ENCODE peak calls at places on chromosomes 4 and X, in five cellular contexts. One of them, this sample, is unnamed.

GRCh38 chrX:96389314-96390048 is 295.2 kb upstream of the DIAPH2 start:
- DNase-seq in neuronal stem cell: no peak
- DNase-seq in mesendoderm: no peak
- DNase-seq in IMR-90: peak
- DNase-seq in mesenchymal stem cell: no peak
- DNase-seq in this sample: no peak

GRCh38 chr4:165630671-165631070 is 242.4 kb upstream of the TLL1 start:
- DNase-seq in mesenchymal stem cell: no peak
- DNase-seq in IMR-90: no peak
- DNase-seq in neuronal stem cell: no peak
- DNase-seq in mesendoderm: no peak
- DNase-seq in this sample: no peak

GRCh38 chrX:9759340-9759739 is 6.3 kb downstream of the GPR143 start:
- DNase-seq in mesendoderm: no peak
- DNase-seq in neuronal stem cell: no peak
- DNase-seq in mesenchymal stem cell: no peak
- DNase-seq in IMR-90: no peak
- DNase-seq in this sample: no peak

GRCh38 chrX:46610070-46610658 is 36.6 kb downstream of the CHST7 start:
- DNase-seq in mesenchymal stem cell: no peak
- DNase-seq in neuronal stem cell: no peak
- DNase-seq in mesendoderm: no peak
- DNase-seq in IMR-90: no peak
- DNase-seq in this sample: no peak

GRCh38 chrX:85611926-85612325 is 232.5 kb upstream of the POF1B start:
- DNase-seq in mesendoderm: no peak
- DNase-seq in mesenchymal stem cell: peak
- DNase-seq in IMR-90: peak
- DNase-seq in neuronal stem cell: no peak
- DNase-seq in this sample: no peak

GRCh38 chrX:54745676-54746075 is 52.4 kb downstream of the ITIH6 start:
- DNase-seq in neuronal stem cell: no peak
- DNase-seq in IMR-90: no peak
- DNase-seq in mesenchymal stem cell: no peak
- DNase-seq in mesendoderm: no peak
- DNase-seq in this sample: no peak

GRCh38 chrX:50536955-50537354 is 66.3 kb upstream of the DGKK start:
- DNase-seq in IMR-90: no peak
- DNase-seq in mesenchymal stem cell: no peak
- DNase-seq in neuronal stem cell: no peak
- DNase-seq in mesendoderm: no peak
- DNase-seq in this sample: no peak

GRCh38 chrX:155966876-155967275 is 30.6 kb upstream of the IL9R start:
- DNase-seq in neuronal stem cell: no peak
- DNase-seq in mesenchymal stem cell: peak
- DNase-seq in mesendoderm: peak
- DNase-seq in IMR-90: no peak
- DNase-seq in this sample: peak

GRCh38 chr4:40199999-40200880 is 3.4 kb downstream of the RHOH start:
- DNase-seq in IMR-90: peak
- DNase-seq in mesendoderm: no peak
- DNase-seq in neuronal stem cell: no peak
- DNase-seq in mesenchymal stem cell: peak
- DNase-seq in this sample: no peak

GRCh38 chr4:98627883-98628282 is 30.5 kb downstream of the TSPAN5 start:
- DNase-seq in neuronal stem cell: no peak
- DNase-seq in mesenchymal stem cell: no peak
- DNase-seq in mesendoderm: no peak
- DNase-seq in IMR-90: peak
- DNase-seq in this sample: no peak

GRCh38 chrX:27675493-27675892 is 85.3 kb downstream of the DCAF8L2 start:
- DNase-seq in mesenchymal stem cell: no peak
- DNase-seq in mesendoderm: peak
- DNase-seq in neuronal stem cell: no peak
- DNase-seq in IMR-90: peak
- DNase-seq in this sample: no peak

GRCh38 chr4:53168237-53168636 is 197.6 kb downstream of the SCFD2 start:
- DNase-seq in mesendoderm: no peak
- DNase-seq in mesenchymal stem cell: no peak
- DNase-seq in neuronal stem cell: no peak
- DNase-seq in IMR-90: no peak
- DNase-seq in this sample: no peak

GRCh38 chr4:42627887-42628646 is 28.8 kb downstream of the ATP8A1 start:
- DNase-seq in neuronal stem cell: no peak
- DNase-seq in mesenchymal stem cell: no peak
- DNase-seq in IMR-90: no peak
- DNase-seq in mesendoderm: peak
- DNase-seq in this sample: peak

GRCh38 chr4:159946983-159947645 is 844.2 kb downstream of the RAPGEF2 start:
- DNase-seq in IMR-90: peak
- DNase-seq in mesenchymal stem cell: peak
- DNase-seq in mesendoderm: peak
- DNase-seq in neuronal stem cell: peak
- DNase-seq in this sample: no peak

GRCh38 chr4:123092603-123093002 is 170.2 kb upstream of the NUDT6 start:
- DNase-seq in IMR-90: no peak
- DNase-seq in neuronal stem cell: no peak
- DNase-seq in mesenchymal stem cell: no peak
- DNase-seq in mesendoderm: peak
- DNase-seq in this sample: peak

GRCh38 chr4:162891788-162892707 is 274.6 kb downstream of the NAF1 start:
- DNase-seq in neuronal stem cell: no peak
- DNase-seq in mesendoderm: peak
- DNase-seq in IMR-90: no peak
- DNase-seq in mesenchymal stem cell: peak
- DNase-seq in this sample: no peak

GRCh38 chr4:15691346-15692140 is 9.9 kb downstream of the FAM200B start:
- DNase-seq in mesenchymal stem cell: peak
- DNase-seq in neuronal stem cell: no peak
- DNase-seq in mesendoderm: no peak
- DNase-seq in IMR-90: peak
- DNase-seq in this sample: no peak

GRCh38 chrX:6184900-6185515 is 43.7 kb downstream of the NLGN4X start:
- DNase-seq in mesendoderm: no peak
- DNase-seq in IMR-90: no peak
- DNase-seq in neuronal stem cell: no peak
- DNase-seq in mesenchymal stem cell: no peak
- DNase-seq in this sample: no peak

GRCh38 chr4:72302981-72303704 is 265.9 kb downstream of the ADAMTS3 start:
- DNase-seq in neuronal stem cell: peak
- DNase-seq in mesenchymal stem cell: peak
- DNase-seq in mesendoderm: peak
- DNase-seq in IMR-90: peak
- DNase-seq in this sample: peak

GRCh38 chrX:56314334-56314733 is 82.2 kb downstream of the KLF8 start:
- DNase-seq in mesendoderm: no peak
- DNase-seq in mesenchymal stem cell: no peak
- DNase-seq in neuronal stem cell: no peak
- DNase-seq in IMR-90: no peak
- DNase-seq in this sample: no peak

GRCh38 chr4:88752076-88752463 is 54.4 kb upstream of the NAP1L5 start:
- DNase-seq in neuronal stem cell: no peak
- DNase-seq in mesendoderm: no peak
- DNase-seq in IMR-90: no peak
- DNase-seq in mesenchymal stem cell: no peak
- DNase-seq in this sample: no peak

DNA sequence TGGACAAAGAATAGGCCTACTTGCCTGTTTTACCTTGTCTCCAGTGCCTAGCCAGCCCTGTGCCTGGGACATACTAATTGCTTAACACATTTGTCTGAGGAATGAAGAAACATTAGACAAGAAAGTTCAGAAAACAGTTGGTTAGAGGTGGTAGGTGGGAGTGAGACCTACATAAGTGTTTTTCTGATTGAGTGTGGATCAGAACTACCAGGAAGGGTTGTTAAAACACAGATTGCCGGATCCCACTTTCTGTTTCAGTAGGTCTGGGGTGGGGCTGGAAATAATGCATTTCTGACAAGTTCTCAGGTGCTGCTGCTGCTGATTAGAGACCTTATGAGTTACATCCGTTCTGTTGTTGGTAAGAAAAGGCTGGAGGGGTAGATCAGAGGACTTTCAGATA is 5.7 kb upstream of the JADE1 start:
- DNase-seq in neuronal stem cell: no peak
- DNase-seq in IMR-90: no peak
- DNase-seq in mesenchymal stem cell: no peak
- DNase-seq in mesendoderm: no peak
- DNase-seq in this sample: no peak
- H2BK5ac ChIP-seq in neuronal stem cell: no peak
- H2BK5ac ChIP-seq in IMR-90: no peak
- H2BK5ac ChIP-seq in mesenchymal stem cell: no peak
- H2BK5ac ChIP-seq in mesendoderm: no peak
- H2BK5ac ChIP-seq in this sample: no peak

GRCh38 chr4:5198586-5198985 is 147.3 kb downstream of the STK32B start:
- DNase-seq in mesenchymal stem cell: no peak
- DNase-seq in neuronal stem cell: no peak
- DNase-seq in IMR-90: no peak
- DNase-seq in mesendoderm: no peak
- DNase-seq in this sample: no peak
- H2BK5ac ChIP-seq in mesenchymal stem cell: no peak
- H2BK5ac ChIP-seq in neuronal stem cell: no peak
- H2BK5ac ChIP-seq in IMR-90: no peak
- H2BK5ac ChIP-seq in mesendoderm: no peak
- H2BK5ac ChIP-seq in this sample: no peak

DNA sequence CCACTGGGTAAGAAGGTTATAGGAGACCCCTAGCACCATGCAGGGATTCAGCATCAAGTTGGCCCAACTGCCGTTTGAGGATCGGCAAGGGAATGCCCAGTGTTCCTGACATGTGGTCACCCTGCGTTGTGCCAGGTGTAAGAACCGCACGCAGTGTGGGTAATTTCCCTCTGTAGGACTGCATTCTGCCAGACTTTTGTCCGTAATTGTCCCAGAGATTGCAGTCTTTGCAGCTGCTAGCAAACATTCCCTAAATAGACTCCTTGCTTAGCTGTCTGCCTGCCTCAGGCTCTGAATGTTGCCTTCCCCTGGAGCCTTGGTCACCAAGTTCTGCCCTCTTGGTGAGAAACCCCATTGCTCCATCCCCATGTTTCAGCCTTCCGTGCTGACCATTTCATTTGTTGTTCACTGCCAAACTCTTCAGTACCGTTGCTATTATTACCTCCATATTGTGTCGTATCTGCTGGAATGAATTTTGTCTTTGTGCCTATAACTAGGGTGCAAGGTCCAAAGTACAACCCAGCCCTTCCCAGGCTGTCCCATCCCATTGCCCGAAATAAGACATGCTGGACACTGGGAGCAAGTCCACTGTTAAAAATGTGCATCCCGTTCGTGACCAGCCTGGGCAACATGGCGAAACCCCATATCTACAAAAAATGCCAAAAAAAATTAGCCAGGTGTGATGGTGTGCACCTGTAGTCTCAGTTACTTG is 53.8 kb upstream of the USP9X start:
- DNase-seq in mesenchymal stem cell: no peak
- DNase-seq in neuronal stem cell: no peak
- DNase-seq in IMR-90: no peak
- DNase-seq in mesendoderm: no peak
- DNase-seq in this sample: no peak
- H2BK5ac ChIP-seq in mesenchymal stem cell: no peak
- H2BK5ac ChIP-seq in neuronal stem cell: no peak
- H2BK5ac ChIP-seq in IMR-90: no peak
- H2BK5ac ChIP-seq in mesendoderm: no peak
- H2BK5ac ChIP-seq in this sample: peak

DNA sequence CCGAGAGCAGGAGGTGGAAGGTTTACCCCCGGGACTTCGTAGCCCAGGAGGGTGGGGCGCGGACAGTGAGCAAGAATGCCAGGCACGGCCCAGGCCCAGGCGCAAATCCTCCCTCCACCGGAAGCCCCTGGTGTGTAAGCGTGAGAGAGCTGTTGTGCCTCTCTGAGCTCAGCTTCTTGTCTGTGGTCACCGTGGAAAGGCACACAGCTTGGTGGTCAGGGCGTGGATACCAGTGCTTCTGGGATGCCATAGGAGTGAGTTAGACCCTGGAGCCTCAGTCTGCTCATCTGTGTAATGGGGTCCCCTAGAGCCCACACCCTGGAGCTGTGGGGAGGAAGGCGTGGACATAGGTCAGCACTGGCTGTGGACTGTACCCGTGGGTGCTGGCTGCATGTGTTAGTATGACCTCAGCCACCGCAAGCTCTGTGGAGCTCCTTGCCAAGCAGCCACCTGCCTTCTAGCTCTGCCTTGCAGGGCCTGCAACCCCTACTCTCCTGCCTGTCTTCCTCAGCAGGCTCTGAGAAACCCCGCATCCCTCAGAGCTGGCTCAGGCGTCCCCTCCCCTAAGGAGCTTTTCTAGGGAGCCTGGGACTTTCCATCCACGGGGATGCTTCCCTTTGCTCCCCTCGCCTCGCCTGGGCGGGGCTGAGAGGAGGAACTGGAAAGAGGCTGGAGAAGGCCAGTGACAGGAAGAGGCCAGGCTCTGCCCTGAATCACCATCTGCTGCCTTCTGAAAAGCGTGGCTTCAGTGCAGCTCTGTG is 28.0 kb upstream of the AFAP1 start:
- DNase-seq in IMR-90: peak
- DNase-seq in mesenchymal stem cell: peak
- DNase-seq in mesendoderm: no peak
- DNase-seq in neuronal stem cell: no peak
- DNase-seq in this sample: no peak
- H2BK5ac ChIP-seq in IMR-90: peak
- H2BK5ac ChIP-seq in mesenchymal stem cell: no peak
- H2BK5ac ChIP-seq in mesendoderm: no peak
- H2BK5ac ChIP-seq in neuronal stem cell: no peak
- H2BK5ac ChIP-seq in this sample: no peak

DNA sequence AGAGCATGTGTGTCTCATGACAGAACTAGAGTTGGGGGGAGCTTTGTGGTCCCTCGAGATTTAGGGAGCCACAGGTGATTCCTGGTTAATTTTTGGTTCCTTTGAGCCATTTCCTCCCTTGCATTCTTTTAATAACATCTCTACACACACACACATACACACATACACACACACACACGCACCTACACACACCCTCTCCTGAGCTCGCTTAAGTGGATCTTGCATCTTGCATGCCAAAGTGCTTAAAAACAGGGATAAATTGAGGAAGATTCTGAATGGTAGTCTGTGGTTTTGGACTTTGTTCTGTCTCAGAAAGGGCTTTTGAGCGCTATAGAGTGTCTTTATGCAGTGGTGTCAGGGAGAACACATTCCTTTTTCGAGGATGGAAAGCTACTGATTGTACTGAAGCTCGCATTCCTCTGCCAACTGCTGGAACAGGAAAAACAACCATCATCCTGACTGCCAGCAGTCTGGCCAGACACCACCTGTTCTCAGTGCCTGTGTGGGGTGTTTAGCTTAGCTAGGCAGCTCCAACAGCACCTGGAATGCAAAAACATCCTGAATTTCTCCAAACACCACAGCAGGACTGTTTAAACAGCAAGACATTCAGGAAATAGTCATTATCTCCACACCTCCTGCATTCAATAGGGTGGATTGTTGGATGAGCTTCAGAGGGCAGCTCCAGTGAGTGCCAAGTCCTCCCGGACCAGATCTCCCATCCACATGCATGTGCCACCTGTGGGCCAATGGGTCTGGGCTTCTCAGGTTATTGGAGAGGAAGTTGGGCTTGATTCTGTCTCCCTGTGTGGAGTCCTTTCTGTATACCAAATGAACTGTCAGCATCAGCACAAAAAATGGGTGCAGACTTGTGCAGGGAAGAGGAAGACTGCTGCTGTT is 21.9 kb upstream of the IGFBP7 start:
- DNase-seq in neuronal stem cell: no peak
- DNase-seq in IMR-90: peak
- DNase-seq in mesenchymal stem cell: no peak
- DNase-seq in mesendoderm: peak
- DNase-seq in this sample: no peak
- H2BK5ac ChIP-seq in neuronal stem cell: no peak
- H2BK5ac ChIP-seq in IMR-90: no peak
- H2BK5ac ChIP-seq in mesenchymal stem cell: peak
- H2BK5ac ChIP-seq in mesendoderm: no peak
- H2BK5ac ChIP-seq in this sample: no peak